ENCODE peak calls at places on chromosome 21, in four cellular contexts. X, Q, T and U are unnamed samples.

GRCh38 chr21:46116189-46116845 is 18.4 kb downstream of the COL6A2 start:
- DNase-seq in Q (no peak), X (no peak), T (no peak), U (no peak)

GRCh38 chr21:42850866-42851391 is 28.4 kb downstream of the WDR4 start:
- DNase-seq in X (peak), Q (peak), T (no peak), U (peak)

GRCh38 chr21:45288441-45288841 is 746 bp upstream of the POFUT2 start:
- DNase-seq in Q (no peak), T (no peak), X (no peak), U (no peak)

GRCh38 chr21:45152265-45152746 is 77.9 kb downstream of the ADARB1 start:
- DNase-seq in T (no peak), X (peak), Q (no peak), U (no peak)

GRCh38 chr21:21845901-21846396 is 847.7 kb downstream of the NCAM2 start:
- DNase-seq in T (no peak), Q (no peak), X (no peak), U (no peak)

GRCh38 chr21:45588861-45589491 is 46.7 kb upstream of the SLC19A1 start:
- DNase-seq in Q (no peak), X (no peak), T (no peak), U (no peak)

GRCh38 chr21:34744801-34745200 is 76.0 kb downstream of the CLIC6 start:
- DNase-seq in Q (no peak), X (no peak), T (no peak), U (no peak)

GRCh38 chr21:44881586-44881939 is 8.1 kb upstream of the PTTG1IP start:
- DNase-seq in X (no peak), T (no peak), Q (no peak), U (no peak)

GRCh38 chr21:14911351-14911750 is 153.4 kb downstream of the NRIP1 start:
- DNase-seq in Q (no peak), T (no peak), X (no peak), U (no peak)

GRCh38 chr21:34812510-34813265 is 143.9 kb downstream of the CLIC6 start:
- DNase-seq in X (no peak), T (no peak), Q (peak), U (peak)

GRCh38 chr21:43733529-43734071 is 14.7 kb downstream of the PDXK start:
- DNase-seq in X (no peak), Q (no peak), T (no peak), U (no peak)

GRCh38 chr21:23574932-23575331 is 2032.3 kb downstream of the MRPL39 start:
- DNase-seq in X (no peak), T (no peak), Q (no peak), U (no peak)

GRCh38 chr21:32921632-32922230 is 104.0 kb upstream of the OLIG2 start:
- DNase-seq in T (no peak), X (peak), Q (peak), U (no peak)

GRCh38 chr21:30190554-30190953 is 23.9 kb upstream of the CLDN17 start:
- DNase-seq in T (no peak), Q (no peak), X (no peak), U (no peak)

GRCh38 chr21:45788635-45789506 is 145.3 kb downstream of the PCBP3 start:
- DNase-seq in Q (no peak), X (no peak), T (no peak), U (no peak)

GRCh38 chr21:15276243-15276642 is 211.4 kb upstream of the NRIP1 start:
- DNase-seq in X (no peak), Q (no peak), T (no peak), U (no peak)

GRCh38 chr21:29302340-29302991 is 3.7 kb downstream of the BACH1 start:
- DNase-seq in X (no peak), Q (no peak), T (no peak), U (no peak)

GRCh38 chr21:36926989-36927695 is 39.3 kb downstream of the HLCS start:
- DNase-seq in Q (no peak), T (no peak), X (no peak), U (no peak)

GRCh38 chr21:45590726-45591618 is 48.7 kb upstream of the SLC19A1 start:
- DNase-seq in T (peak), X (peak), Q (no peak), U (no peak)

GRCh38 chr21:42414928-42415769 is 11.4 kb downstream of the UBASH3A start:
- DNase-seq in T (peak), Q (peak), X (peak), U (peak)

GRCh38 chr21:36699546-36700294 is 805 bp downstream of the SIM2 start:
- DNase-seq in Q (no peak), T (no peak), X (no peak), U (no peak)

GRCh38 chr21:28712396-28712795 is 280.3 kb downstream of the LTN1 start:
- DNase-seq in X (no peak), T (no peak), Q (no peak), U (no peak)

GRCh38 chr21:34635307-34635706 is 20.4 kb upstream of the RCAN1 start:
- DNase-seq in Q (no peak), T (no peak), X (peak), U (no peak)

GRCh38 chr21:33230518-33231324 is 983 bp downstream of the IFNAR2 start:
- DNase-seq in T (no peak), Q (peak), X (peak), U (peak)

GRCh38 chr21:19523731-19524130 is 1120.1 kb upstream of the TMPRSS15 start:
- DNase-seq in T (no peak), Q (no peak), X (no peak), U (peak)

GRCh38 chr21:42164064-42164789 is 54.7 kb upstream of the ABCG1 start:
- DNase-seq in Q (no peak), X (peak), T (no peak), U (peak)

GRCh38 chr21:33904041-33904440 is 11.6 kb downstream of the ATP5PO start:
- DNase-seq in Q (no peak), T (no peak), X (no peak), U (no peak)

GRCh38 chr21:45639206-45640000 is 4.1 kb upstream of the PCBP3 start:
- DNase-seq in X (no peak), T (no peak), Q (peak), U (no peak)